ENCODE peak calls at places on chromosomes 6 and 20, in eight cellular contexts. One of them, this sample, is unnamed.

GRCh38 chr6:81938014-81938761 is 185.7 kb upstream of the TENT5A start:
- DNase-seq in fibroblast of mammary gland: peak
- DNase-seq in upper lobe of right lung: no peak
- DNase-seq in activated T-cell treated with anti-CD3 and anti-CD28 coated beads for 24 hours: no peak
- DNase-seq in astrocyte of the spinal cord: peak
- DNase-seq in SHP77: no peak
- DNase-seq in SJSA1: peak
- DNase-seq in glutamatergic neuron: no peak
- DNase-seq in this sample: no peak

GRCh38 chr20:22984611-22985010 is 50.5 kb upstream of the SSTR4 start:
- DNase-seq in fibroblast of mammary gland: no peak
- DNase-seq in upper lobe of right lung: no peak
- DNase-seq in activated T-cell treated with anti-CD3 and anti-CD28 coated beads for 24 hours: no peak
- DNase-seq in astrocyte of the spinal cord: no peak
- DNase-seq in SHP77: no peak
- DNase-seq in SJSA1: no peak
- DNase-seq in glutamatergic neuron: no peak
- DNase-seq in this sample: no peak

GRCh38 chr6:14058735-14059134 is 58.8 kb upstream of the CD83 start:
- DNase-seq in fibroblast of mammary gland: no peak
- DNase-seq in upper lobe of right lung: no peak
- DNase-seq in activated T-cell treated with anti-CD3 and anti-CD28 coated beads for 24 hours: no peak
- DNase-seq in astrocyte of the spinal cord: no peak
- DNase-seq in SHP77: no peak
- DNase-seq in SJSA1: no peak
- DNase-seq in glutamatergic neuron: no peak
- DNase-seq in this sample: no peak

GRCh38 chr20:50837532-50838321 is 42.9 kb downstream of the BCAS4 start:
- DNase-seq in fibroblast of mammary gland: peak
- DNase-seq in upper lobe of right lung: no peak
- DNase-seq in activated T-cell treated with anti-CD3 and anti-CD28 coated beads for 24 hours: no peak
- DNase-seq in astrocyte of the spinal cord: peak
- DNase-seq in SHP77: no peak
- DNase-seq in SJSA1: no peak
- DNase-seq in glutamatergic neuron: no peak
- DNase-seq in this sample: no peak

GRCh38 chr6:63677282-63677681 is 41.7 kb downstream of the PHF3 start:
- DNase-seq in fibroblast of mammary gland: peak
- DNase-seq in upper lobe of right lung: no peak
- DNase-seq in activated T-cell treated with anti-CD3 and anti-CD28 coated beads for 24 hours: no peak
- DNase-seq in astrocyte of the spinal cord: no peak
- DNase-seq in SHP77: no peak
- DNase-seq in SJSA1: no peak
- DNase-seq in glutamatergic neuron: no peak
- DNase-seq in this sample: no peak

GRCh38 chr6:158854214-158855101 is 35.3 kb upstream of the EZR start:
- DNase-seq in fibroblast of mammary gland: no peak
- DNase-seq in upper lobe of right lung: no peak
- DNase-seq in activated T-cell treated with anti-CD3 and anti-CD28 coated beads for 24 hours: no peak
- DNase-seq in astrocyte of the spinal cord: peak
- DNase-seq in SHP77: no peak
- DNase-seq in SJSA1: peak
- DNase-seq in glutamatergic neuron: no peak
- DNase-seq in this sample: no peak

GRCh38 chr6:126600258-126600916 is 260.5 kb downstream of the CENPW start:
- DNase-seq in fibroblast of mammary gland: no peak
- DNase-seq in upper lobe of right lung: no peak
- DNase-seq in activated T-cell treated with anti-CD3 and anti-CD28 coated beads for 24 hours: no peak
- DNase-seq in astrocyte of the spinal cord: peak
- DNase-seq in SHP77: no peak
- DNase-seq in SJSA1: no peak
- DNase-seq in glutamatergic neuron: no peak
- DNase-seq in this sample: no peak

GRCh38 chr20:63857751-63858392 is 3.4 kb upstream of the ABHD16B start:
- DNase-seq in fibroblast of mammary gland: peak
- DNase-seq in upper lobe of right lung: no peak
- DNase-seq in activated T-cell treated with anti-CD3 and anti-CD28 coated beads for 24 hours: no peak
- DNase-seq in astrocyte of the spinal cord: peak
- DNase-seq in SHP77: no peak
- DNase-seq in SJSA1: no peak
- DNase-seq in glutamatergic neuron: no peak
- DNase-seq in this sample: no peak

GRCh38 chr6:68726992-68727391 is 91.9 kb downstream of the ADGRB3 start:
- DNase-seq in fibroblast of mammary gland: no peak
- DNase-seq in upper lobe of right lung: no peak
- DNase-seq in activated T-cell treated with anti-CD3 and anti-CD28 coated beads for 24 hours: no peak
- DNase-seq in astrocyte of the spinal cord: no peak
- DNase-seq in SHP77: no peak
- DNase-seq in SJSA1: no peak
- DNase-seq in glutamatergic neuron: no peak
- DNase-seq in this sample: no peak

GRCh38 chr6:18388942-18389341 is 1.8 kb downstream of the RNF144B start:
- DNase-seq in fibroblast of mammary gland: peak
- DNase-seq in upper lobe of right lung: no peak
- DNase-seq in activated T-cell treated with anti-CD3 and anti-CD28 coated beads for 24 hours: no peak
- DNase-seq in astrocyte of the spinal cord: peak
- DNase-seq in SHP77: no peak
- DNase-seq in SJSA1: peak
- DNase-seq in glutamatergic neuron: no peak
- DNase-seq in this sample: no peak

This sample was measured in NCI-H510A.